ENCODE peak calls at places on chromosomes 12 and 14, in four cellular contexts. I is naive thymus-derived CD4-positive, alpha-beta T cell; L is right cardiac atrium; N is breast epithelium. K is an unnamed sample.

GRCh38 chr12:101004891-101005290 is 205.1 kb downstream of the SLC5A8 start:
- DNase-seq in I (no peak), L (no peak), N (no peak), K (no peak)

GRCh38 chr12:40325349-40325960 is 100.7 kb downstream of the LRRK2 start:
- DNase-seq in I (no peak), L (no peak), N (no peak), K (no peak)

GRCh38 chr12:56932867-56933266 is 1.3 kb downstream of the SDR9C7 start:
- DNase-seq in I (no peak), L (peak; percentile 58), N (no peak), K (no peak)

GRCh38 chr14:85037411-85037810 is 492.5 kb upstream of the FLRT2 start:
- DNase-seq in I (no peak), L (no peak), N (no peak), K (no peak)

GRCh38 chr14:21985081-21985480 is 311.5 kb upstream of the OR4E1 start:
- DNase-seq in I (no peak), L (no peak), N (no peak), K (no peak)

GRCh38 chr14:79419571-79420327 is 791.6 kb downstream of the DIO2 start:
- DNase-seq in I (no peak), L (no peak), N (no peak), K (no peak)

GRCh38 chr14:68951051-68951797 is 27.9 kb downstream of the ACTN1 start:
- DNase-seq in I (no peak), L (peak; percentile 91), N (peak; percentile 91), K (no peak)

GRCh38 chr14:95397325-95397724 is 77.6 kb upstream of the CLMN start:
- DNase-seq in I (no peak), L (no peak), N (no peak), K (no peak)

GRCh38 chr14:31307198-31307597 is 99.6 kb upstream of the HECTD1 start:
- DNase-seq in I (no peak), L (no peak), N (no peak), K (no peak)

GRCh38 chr12:25629341-25629740 is 76.3 kb upstream of the LMNTD1 start:
- DNase-seq in I (no peak), L (no peak), N (no peak), K (no peak)

GRCh38 chr14:25537846-25538455 is 488.0 kb upstream of the STXBP6 start:
- DNase-seq in I (no peak), L (no peak), N (no peak), K (no peak)

GRCh38 chr14:71089974-71090373 is 182.7 kb downstream of the PCNX1 start:
- DNase-seq in I (no peak), L (no peak), N (no peak), K (no peak)

GRCh38 chr14:66311935-66312334 is 174.2 kb upstream of the CCDC196 start:
- DNase-seq in I (no peak), L (no peak), N (no peak), K (no peak)

GRCh38 chr14:22650960-22651521 is 6.9 kb upstream of the OR6J1 start:
- DNase-seq in I (no peak), L (no peak), N (no peak), K (no peak)

GRCh38 chr12:90855534-90855933 is 99.4 kb downstream of the CCER1 start:
- DNase-seq in I (no peak), L (no peak), N (no peak), K (no peak)

GRCh38 chr14:105919458-105920150 is 393.2 kb downstream of the TMEM121 start:
- DNase-seq in I (no peak), L (peak; percentile 32), N (peak; percentile 41), K (no peak)

GRCh38 chr12:6430124-6430989 is 14.4 kb upstream of the CD27 start:
- DNase-seq in I (peak; percentile 26), L (peak; percentile 89), N (no peak), K (no peak)

GRCh38 chr12:90909069-90909676 is 45.8 kb downstream of the CCER1 start:
- DNase-seq in I (no peak), L (no peak), N (no peak), K (no peak)

GRCh38 chr12:77049767-77050353 is 15.5 kb downstream of the E2F7 start:
- DNase-seq in I (peak; percentile 19), L (no peak), N (no peak), K (peak; percentile 19)

DNA sequence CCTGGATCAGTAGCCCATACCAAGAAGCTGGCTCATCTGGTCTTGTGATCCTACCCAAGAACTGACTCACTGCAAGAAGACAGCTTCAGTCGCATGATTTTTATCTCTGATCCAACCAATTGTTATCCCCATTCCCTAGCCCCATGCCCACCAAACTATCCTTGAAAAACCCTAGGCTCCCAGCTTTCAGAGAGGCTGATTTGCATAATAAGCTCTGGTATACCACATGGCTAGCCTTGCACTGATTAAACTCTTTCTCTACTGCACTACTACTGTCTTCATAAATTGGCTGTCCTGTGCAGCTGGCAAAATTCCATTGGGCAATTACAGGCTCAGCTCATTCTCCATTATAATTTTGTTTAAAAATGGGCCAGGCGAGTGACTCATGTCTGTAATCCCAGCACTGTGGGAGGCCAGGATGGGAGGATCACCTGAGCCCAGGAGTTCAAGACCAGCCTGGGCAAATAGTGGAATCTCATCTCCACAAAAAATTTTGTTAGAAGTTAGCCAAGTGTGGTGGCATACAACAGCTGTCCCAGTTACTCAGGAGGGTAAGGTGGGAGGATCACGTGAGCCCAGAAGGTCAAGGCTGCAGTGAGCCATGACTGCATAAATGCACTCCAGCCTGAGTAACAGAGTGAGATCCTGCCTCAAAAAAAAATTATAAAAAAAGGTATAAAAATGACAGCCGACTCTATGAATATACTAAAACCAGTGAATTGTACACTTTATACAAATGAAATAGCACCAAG is 76.7 kb upstream of the EIF5 start:
- DNase-seq in I (no peak), L (no peak), N (no peak), K (no peak)
- H3K27ac ChIP-seq in I (no peak overlapping the region), L (no peak overlapping the region), N (no peak overlapping the region), K (no peak overlapping the region)

GRCh38 chr12:80627773-80628172 is 79.7 kb upstream of the MYF6 start:
- DNase-seq in I (no peak), L (no peak), N (no peak), K (no peak)
- H3K4me1 ChIP-seq in I (no peaks in the 10 kb centered on the region), L (peaks cover 4% of the 10 kb centered on the region), N (no peaks in the 10 kb centered on the region), K (no peaks in the 10 kb centered on the region)

GRCh38 chr14:101878222-101879211 is 85.9 kb upstream of the DYNC1H1 start:
- DNase-seq in I (no peak), L (no peak), N (no peak), K (peak; percentile 39)

GRCh38 chr14:101880016-101880297 is 84.4 kb upstream of the DYNC1H1 start:
- DNase-seq in I (no peak), L (no peak), N (no peak), K (no peak)

GRCh38 chr14:101879212-101880015 is 85.0 kb upstream of the DYNC1H1 start:
- DNase-seq in I (no peak), L (no peak), N (no peak), K (no peak)

GRCh38 chr14:101882141-101882935 is 82.0 kb upstream of the DYNC1H1 start:
- DNase-seq in I (no peak), L (no peak), N (no peak), K (no peak)

GRCh38 chr14:101881426-101881825 is 82.9 kb upstream of the DYNC1H1 start:
- DNase-seq in I (no peak), L (no peak), N (no peak), K (no peak)
- H3K27ac ChIP-seq in I (no peak overlapping the region), L (no peak overlapping the region), N (no peak overlapping the region), K (no peak overlapping the region)

DNA sequence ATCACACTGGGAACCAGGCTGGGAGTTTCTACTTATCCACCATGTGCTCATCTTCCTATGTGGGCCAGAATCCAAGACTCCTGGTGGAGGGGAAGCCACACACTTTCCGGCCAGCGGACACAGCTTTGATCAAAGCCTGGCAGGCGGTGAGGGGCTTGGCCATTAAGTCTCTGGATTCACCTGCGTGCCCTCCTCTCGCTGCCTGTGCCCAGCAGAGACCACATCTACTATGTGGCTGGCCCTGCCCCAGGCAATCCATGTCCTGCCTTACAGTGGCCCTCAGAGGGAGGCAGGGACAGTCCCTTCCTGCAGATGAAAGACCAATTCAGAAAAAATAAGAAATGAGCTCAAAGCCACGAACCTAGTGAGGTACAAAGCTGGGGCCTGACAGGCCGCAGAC is 82.7 kb upstream of the GPR68 start:
- DNase-seq in I (no peak), L (no peak), N (no peak), K (no peak)
- H3K4me1 ChIP-seq in I (peaks cover 50% of the 10 kb centered on the region), L (peaks cover 14% of the 10 kb centered on the region), N (peaks cover 5% of the 10 kb centered on the region), K (peaks cover 97% of the 10 kb centered on the region)

GRCh38 chr14:52355016-52355430 is 40.9 kb downstream of the PTGER2 start:
- DNase-seq in I (no peak), L (no peak), N (no peak), K (no peak)

GRCh38 chr14:52352546-52352945 is 38.4 kb downstream of the PTGER2 start:
- DNase-seq in I (no peak), L (no peak), N (no peak), K (no peak)

GRCh38 chr14:52356025-52356424 is 41.9 kb downstream of the PTGER2 start:
- DNase-seq in I (no peak), L (no peak), N (no peak), K (no peak)

GRCh38 chr14:52355526-52355925 is 41.4 kb downstream of the PTGER2 start:
- DNase-seq in I (no peak), L (no peak), N (no peak), K (no peak)

DNA sequence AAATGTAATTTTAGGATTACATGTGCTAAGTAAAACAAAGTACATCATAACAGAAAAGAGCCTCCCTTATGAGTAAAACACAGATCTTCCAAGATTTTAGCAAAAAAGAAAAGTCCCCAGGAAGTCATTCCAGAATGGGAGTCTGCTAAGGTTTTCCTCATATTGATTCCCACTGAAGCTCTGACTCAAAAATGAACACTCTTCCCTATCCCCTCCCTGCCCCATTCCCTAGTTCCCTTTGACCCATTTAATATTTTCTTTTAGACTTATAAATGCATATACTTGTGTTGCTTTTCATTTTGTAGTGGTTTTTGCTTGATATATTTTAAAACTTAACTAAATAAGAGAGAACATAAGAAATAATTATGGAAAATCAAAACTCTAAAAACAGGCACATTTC is 40.1 kb downstream of the PTGER2 start:
- DNase-seq in I (no peak), L (no peak), N (no peak), K (no peak)
- H3K27ac ChIP-seq in I (no peak overlapping the region), L (no peak overlapping the region), N (no peak overlapping the region), K (no peak overlapping the region)

GRCh38 chr14:99668307-99668997 is 15.6 kb upstream of the CYP46A1 start:
- DNase-seq in I (no peak), L (peak; percentile 30), N (no peak), K (no peak)
- H3K4me1 ChIP-seq in I (peaks cover 4% of the 10 kb centered on the region), L (no peaks in the 10 kb centered on the region), N (peaks cover 18% of the 10 kb centered on the region), K (peaks cover 6% of the 10 kb centered on the region)

DNA sequence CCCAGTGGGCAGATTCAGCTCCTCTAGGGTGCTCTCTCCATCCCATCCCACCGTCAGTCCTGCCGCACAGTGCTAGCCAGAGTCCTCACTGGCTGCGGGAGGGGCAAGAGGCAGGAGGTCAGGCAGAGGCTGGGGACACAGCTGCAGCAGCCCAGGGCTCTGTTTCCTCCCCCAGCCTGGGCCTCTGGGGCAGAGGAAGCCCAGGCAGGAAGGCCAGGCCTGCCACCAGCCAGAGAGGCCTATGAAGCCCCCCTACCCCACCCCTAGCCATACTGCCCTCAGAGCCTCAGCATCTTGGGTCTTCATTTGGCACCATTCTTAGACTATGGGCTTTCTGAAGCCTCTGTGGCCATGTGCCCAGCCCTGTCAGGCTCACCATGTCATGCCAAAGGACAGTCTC is 3.4 kb downstream of the ACVRL1 start:
- DNase-seq in I (no peak), L (no peak), N (no peak), K (no peak)
- H3K27ac ChIP-seq in I (no peak overlapping the region), L (peak overlapping the region; percentile 30), N (peak overlapping the region; percentile 84), K (no peak overlapping the region)